ENCODE peak calls at places on chromosome 5, in five cellular contexts. One of them, this sample, is unnamed.

GRCh38 chr5:65391591-65391990 is 90.1 kb downstream of the ADAMTS6 start:
- DNase-seq in D721Med: no peak
- DNase-seq in NCI-H2029: no peak
- DNase-seq in BE2C: no peak
- DNase-seq in astrocyte of the hippocampus: no peak
- DNase-seq in this sample: no peak

GRCh38 chr5:109987970-109988369 is 298.2 kb downstream of the MAN2A1 start:
- DNase-seq in D721Med: no peak
- DNase-seq in NCI-H2029: no peak
- DNase-seq in BE2C: no peak
- DNase-seq in astrocyte of the hippocampus: peak
- DNase-seq in this sample: no peak

GRCh38 chr5:131265318-131265803 is 1.5 kb downstream of the CDC42SE2 start:
- DNase-seq in D721Med: no peak
- DNase-seq in NCI-H2029: no peak
- DNase-seq in BE2C: no peak
- DNase-seq in astrocyte of the hippocampus: peak
- DNase-seq in this sample: no peak

GRCh38 chr5:105659396-105659795 is 2011.3 kb downstream of the EFNA5 start:
- DNase-seq in D721Med: no peak
- DNase-seq in NCI-H2029: no peak
- DNase-seq in BE2C: no peak
- DNase-seq in astrocyte of the hippocampus: no peak
- DNase-seq in this sample: no peak

GRCh38 chr5:15929616-15930303 is 249.8 kb downstream of the MARCHF11 start:
- DNase-seq in D721Med: no peak
- DNase-seq in NCI-H2029: no peak
- DNase-seq in BE2C: no peak
- DNase-seq in astrocyte of the hippocampus: peak
- DNase-seq in this sample: no peak

GRCh38 chr5:124421584-124421983 is 324.9 kb downstream of the ZNF608 start:
- DNase-seq in D721Med: no peak
- DNase-seq in NCI-H2029: no peak
- DNase-seq in BE2C: no peak
- DNase-seq in astrocyte of the hippocampus: no peak
- DNase-seq in this sample: no peak

GRCh38 chr5:41921166-41921565 is 3.9 kb upstream of the FBXO4 start:
- DNase-seq in D721Med: no peak
- DNase-seq in NCI-H2029: no peak
- DNase-seq in BE2C: no peak
- DNase-seq in astrocyte of the hippocampus: peak
- DNase-seq in this sample: no peak

GRCh38 chr5:163509288-163510040 is 4.0 kb downstream of the MAT2B start:
- DNase-seq in D721Med: no peak
- DNase-seq in NCI-H2029: no peak
- DNase-seq in BE2C: no peak
- DNase-seq in astrocyte of the hippocampus: peak
- DNase-seq in this sample: no peak

GRCh38 chr5:149417714-149418368 is 38.7 kb upstream of the IL17B start:
- DNase-seq in D721Med: no peak
- DNase-seq in NCI-H2029: no peak
- DNase-seq in BE2C: no peak
- DNase-seq in astrocyte of the hippocampus: no peak
- DNase-seq in this sample: no peak

GRCh38 chr5:1565737-1566734 is 42.3 kb upstream of the LPCAT1 start:
- DNase-seq in D721Med: no peak
- DNase-seq in NCI-H2029: no peak
- DNase-seq in BE2C: peak
- DNase-seq in astrocyte of the hippocampus: no peak
- DNase-seq in this sample: no peak

This sample was measured in DMS153.